ENCODE peak calls at places on chromosomes 12 and 14, in eight cellular contexts. Q is psoas muscle, D is Peyer's patch, T is lung, X is mesendoderm, C is aorta, V is IMR-90, O is A673. P is an unnamed sample.

GRCh38 chr12:105470601-105471000 is 140.1 kb downstream of the C12orf75 start:
- DNase-seq in Q (no peak), D (no peak), T (no peak), X (no peak), C (no peak), V (no peak), O (no peak), P (no peak)

GRCh38 chr12:42284157-42284556 is 41.7 kb downstream of the ZCRB1 start:
- DNase-seq in Q (no peak), D (no peak), T (no peak), X (no peak), C (no peak), V (no peak), O (no peak), P (no peak)

GRCh38 chr14:96121660-96122395 is 82.7 kb downstream of the C14orf132 start:
- DNase-seq in Q (no peak), D (no peak), T (no peak), X (no peak), C (no peak), V (peak; percentile 94), O (no peak), P (no peak)

GRCh38 chr14:93003945-93004698 is 81.2 kb downstream of the CHGA start:
- DNase-seq in Q (no peak), D (no peak), T (no peak), X (no peak), C (no peak), V (no peak), O (no peak), P (no peak)

GRCh38 chr14:100871234-100872186 is 32.0 kb downstream of the RTL1 start:
- DNase-seq in Q (peak; percentile 34), D (peak; percentile 25), T (no peak), X (peak; percentile 19), C (peak; percentile 21), V (peak; percentile 59), O (peak; percentile 74), P (no peak)

GRCh38 chr14:36857136-36857535 is 195.5 kb downstream of the PAX9 start:
- DNase-seq in Q (no peak), D (no peak), T (no peak), X (no peak), C (no peak), V (no peak), O (no peak), P (no peak)

GRCh38 chr12:53380797-53381738 is 1.1 kb downstream of the SP1 start:
- DNase-seq in Q (no peak), D (peak; percentile 50), T (no peak), X (peak; percentile 77), C (peak; percentile 52), V (peak; percentile 57), O (no peak), P (no peak)

GRCh38 chr14:41476526-41476925 is 130.2 kb upstream of the LRFN5 start:
- DNase-seq in Q (no peak), D (no peak), T (no peak), X (no peak), C (no peak), V (no peak), O (no peak), P (no peak)

GRCh38 chr14:35418093-35418492 is 13.5 kb upstream of the NFKBIA start:
- DNase-seq in Q (no peak), D (no peak), T (no peak), X (no peak), C (no peak), V (no peak), O (no peak), P (no peak)

GRCh38 chr12:121872546-121873223 is 14.0 kb upstream of the HPD start:
- DNase-seq in Q (no peak), D (no peak), T (peak; percentile 49), X (no peak), C (peak; percentile 55), V (peak; percentile 99), O (no peak), P (no peak)

GRCh38 chr14:94888108-94888507 is 118.2 kb upstream of the GSC start:
- DNase-seq in Q (no peak), D (peak; percentile 56), T (no peak), X (no peak), C (no peak), V (no peak), O (peak; percentile 39), P (no peak)

GRCh38 chr14:67436006-67436866 is 24.3 kb upstream of the PLEK2 start:
- DNase-seq in Q (peak; percentile 60), D (peak; percentile 69), T (no peak), X (no peak), C (no peak), V (no peak), O (no peak), P (no peak)

GRCh38 chr14:32367501-32367900 is 38.4 kb downstream of the AKAP6 start:
- DNase-seq in Q (no peak), D (no peak), T (no peak), X (no peak), C (no peak), V (no peak), O (no peak), P (no peak)

GRCh38 chr12:100827901-100828520 is 33.4 kb downstream of the ANO4 start:
- DNase-seq in Q (no peak), D (no peak), T (no peak), X (peak; percentile 55), C (no peak), V (peak; percentile 54), O (peak; percentile 67), P (no peak)

GRCh38 chr12:76555226-76555767 is 4.3 kb downstream of the OSBPL8 start:
- DNase-seq in Q (no peak), D (no peak), T (no peak), X (no peak), C (no peak), V (peak; percentile 11), O (no peak), P (no peak)

GRCh38 chr14:94376976-94377865 is 11.2 kb downstream of the SERPINA1 start:
- DNase-seq in Q (no peak), D (no peak), T (no peak), X (no peak), C (no peak), V (no peak), O (no peak), P (peak; percentile 71)

GRCh38 chr12:126772171-126772864 is 1494.7 kb upstream of the TMEM132C start:
- DNase-seq in Q (no peak), D (no peak), T (no peak), X (peak; percentile 25), C (no peak), V (peak; percentile 2), O (peak; percentile 79), P (no peak)

DNA sequence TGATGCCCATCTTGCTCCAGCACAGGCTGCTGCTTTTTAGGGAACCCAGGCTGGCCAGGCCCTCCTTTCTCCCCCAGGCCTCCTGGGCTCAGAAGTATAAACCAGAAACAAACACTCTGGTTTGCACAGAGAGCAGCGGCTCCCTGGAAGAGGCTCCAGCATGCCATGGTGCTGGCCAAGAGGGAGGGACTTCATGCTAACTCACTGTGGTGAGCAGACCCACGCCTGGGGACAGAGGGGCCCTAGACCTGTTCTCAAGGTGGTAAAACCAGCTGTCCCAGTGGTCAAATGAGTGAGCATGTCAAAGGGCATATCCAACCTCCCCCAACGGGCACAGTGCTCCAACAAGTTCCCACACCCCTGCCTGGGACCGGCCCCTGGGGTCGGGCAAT is 15.5 kb downstream of the BCL11B start:
- DNase-seq in Q (no peak), D (no peak), T (no peak), X (no peak), C (no peak), V (no peak), O (no peak), P (no peak)
- H3K4me3 ChIP-seq in Q (no peak overlapping the region), D (no peak overlapping the region), T (no peak overlapping the region), X (no peak overlapping the region), C (no peak overlapping the region), V (no peak overlapping the region), O (no peak overlapping the region), P (no peak overlapping the region)

GRCh38 chr12:50258167-50258551 is 25.2 kb downstream of the LIMA1 start:
- DNase-seq in Q (peak; percentile 85), D (peak; percentile 58), T (no peak), X (no peak), C (no peak), V (no peak), O (no peak), P (peak; percentile 66)

GRCh38 chr12:50256761-50257160 is 26.6 kb downstream of the LIMA1 start:
- DNase-seq in Q (no peak), D (no peak), T (no peak), X (no peak), C (no peak), V (no peak), O (no peak), P (no peak)

GRCh38 chr12:50261654-50262053 is 21.7 kb downstream of the LIMA1 start:
- DNase-seq in Q (no peak), D (no peak), T (no peak), X (no peak), C (no peak), V (peak; percentile 28), O (no peak), P (no peak)

GRCh38 chr12:50252977-50253376 is 30.3 kb downstream of the LIMA1 start:
- DNase-seq in Q (no peak), D (no peak), T (no peak), X (no peak), C (no peak), V (no peak), O (no peak), P (no peak)

GRCh38 chr12:50257226-50258166 is 25.8 kb downstream of the LIMA1 start:
- DNase-seq in Q (no peak), D (no peak), T (no peak), X (no peak), C (no peak), V (peak; percentile 64), O (peak; percentile 32), P (no peak)
- H3K27ac ChIP-seq in Q (peak overlapping the region; percentile 70), D (peak overlapping the region; percentile 79), T (peak overlapping the region; percentile 42), X (no peak overlapping the region), C (peak overlapping the region; percentile 48), V (no peak overlapping the region), O (no peak overlapping the region), P (peak overlapping the region; percentile 42)

GRCh38 chr12:108638141-108638823 is 4.6 kb upstream of the SELPLG start:
- DNase-seq in Q (no peak), D (no peak), T (no peak), X (no peak), C (peak; percentile 82), V (no peak), O (no peak), P (no peak)
- H3K4me3 ChIP-seq in Q (no peak overlapping the region), D (no peak overlapping the region), T (no peak overlapping the region), X (no peak overlapping the region), C (no peak overlapping the region), V (no peak overlapping the region), O (no peak overlapping the region), P (no peak overlapping the region)

GRCh38 chr14:68672609-68673285 is 120.1 kb downstream of the ZFP36L1 start:
- DNase-seq in Q (no peak), D (peak; percentile 7), T (no peak), X (no peak), C (no peak), V (no peak), O (no peak), P (no peak)
- H3K27ac ChIP-seq in Q (peak overlapping the region; percentile 46), D (no peak overlapping the region), T (peak overlapping the region; percentile 45), X (no peak overlapping the region), C (no peak overlapping the region), V (no peak overlapping the region), O (no peak overlapping the region), P (peak overlapping the region; percentile 71)